ENCODE peak calls at places on chromosomes 6 and 20, in five cellular contexts. C is fibroblast of the aortic adventitia, K is hepatocyte, T is AG10803, V is epithelial cell of esophagus. A is an unnamed sample.

GRCh38 chr6:156579564-156579963 is 197.6 kb upstream of the ARID1B start:
- DNase-seq in C (no peak), K (no peak), T (no peak), V (no peak), A (no peak)

GRCh38 chr20:54648421-54649142 is 173.2 kb downstream of the DOK5 start:
- DNase-seq in C (no peak), K (no peak), T (no peak), V (no peak), A (no peak)

GRCh38 chr6:4786936-4787504 is 10.8 kb downstream of the CDYL start:
- DNase-seq in C (no peak), K (no peak), T (no peak), V (no peak), A (no peak)

GRCh38 chr6:44972710-44973109 is 355.4 kb upstream of the RUNX2 start:
- DNase-seq in C (no peak), K (no peak), T (no peak), V (no peak), A (no peak)

GRCh38 chr6:150116195-150116800 is 26.5 kb upstream of the PPP1R14C start:
- DNase-seq in C (no peak), K (no peak), T (no peak), V (peak), A (no peak)

GRCh38 chr6:64074981-64075380 is 439.4 kb downstream of the PHF3 start:
- DNase-seq in C (no peak), K (no peak), T (no peak), V (no peak), A (no peak)

GRCh38 chr6:71585472-71585871 is 296.9 kb downstream of the OGFRL1 start:
- DNase-seq in C (no peak), K (no peak), T (no peak), V (no peak), A (no peak)

GRCh38 chr6:3119040-3119723 is 671 bp downstream of the BPHL start:
- DNase-seq in C (peak), K (peak), T (peak), V (peak), A (no peak)

GRCh38 chr6:89032599-89032998 is 48.0 kb upstream of the PNRC1 start:
- DNase-seq in C (peak), K (no peak), T (no peak), V (peak), A (no peak)

GRCh38 chr20:44187763-44188709 is 1.0 kb upstream of the JPH2 start:
- DNase-seq in C (peak), K (no peak), T (peak), V (no peak), A (no peak)

GRCh38 chr20:21505810-21506530 is 7.9 kb downstream of the NKX2-2 start:
- DNase-seq in C (peak), K (peak), T (peak), V (peak), A (no peak)

GRCh38 chr6:71333700-71334099 is 45.1 kb downstream of the OGFRL1 start:
- DNase-seq in C (peak), K (peak), T (peak), V (peak), A (peak)

GRCh38 chr20:5545381-5545941 is 204.7 kb upstream of the SHLD1 start:
- DNase-seq in C (no peak), K (no peak), T (no peak), V (no peak), A (no peak)

GRCh38 chr6:36662827-36663256 is 15.7 kb upstream of the CDKN1A start:
- DNase-seq in C (no peak), K (no peak), T (no peak), V (peak), A (no peak)

GRCh38 chr6:42021847-42022754 is 28.2 kb upstream of the TAF8 start:
- DNase-seq in C (peak), K (no peak), T (no peak), V (no peak), A (no peak)

GRCh38 chr20:51532577-51533191 is 9.8 kb downstream of the NFATC2 start:
- DNase-seq in C (peak), K (no peak), T (peak), V (no peak), A (no peak)

GRCh38 chr20:63314015-63314471 is 21.1 kb downstream of the COL20A1 start:
- DNase-seq in C (no peak), K (no peak), T (no peak), V (no peak), A (no peak)

GRCh38 chr6:118103381-118104105 is 196.5 kb downstream of the SLC35F1 start:
- DNase-seq in C (no peak), K (no peak), T (no peak), V (no peak), A (no peak)

GRCh38 chr6:28589952-28590340 is 64.3 kb downstream of the GPX5 start:
- DNase-seq in C (no peak), K (peak), T (no peak), V (no peak), A (no peak)

GRCh38 chr20:51272392-51272791 is 249.5 kb upstream of the KCNG1 start:
- DNase-seq in C (peak), K (no peak), T (peak), V (peak), A (peak)

GRCh38 chr6:57313009-57313408 is 4.4 kb upstream of the PRIM2 start:
- DNase-seq in C (peak), K (no peak), T (no peak), V (no peak), A (no peak)

GRCh38 chr6:30643656-30644055 is 3.3 kb upstream of the C6orf136 start:
- DNase-seq in C (peak), K (no peak), T (no peak), V (no peak), A (no peak)

GRCh38 chr6:109347779-109348178 is 34.5 kb downstream of the CD164 start:
- DNase-seq in C (no peak), K (peak), T (no peak), V (no peak), A (no peak)

GRCh38 chr6:110329729-110330436 is 28.3 kb downstream of the METTL24 start:
- DNase-seq in C (no peak), K (peak), T (peak), V (no peak), A (no peak)

DNA sequence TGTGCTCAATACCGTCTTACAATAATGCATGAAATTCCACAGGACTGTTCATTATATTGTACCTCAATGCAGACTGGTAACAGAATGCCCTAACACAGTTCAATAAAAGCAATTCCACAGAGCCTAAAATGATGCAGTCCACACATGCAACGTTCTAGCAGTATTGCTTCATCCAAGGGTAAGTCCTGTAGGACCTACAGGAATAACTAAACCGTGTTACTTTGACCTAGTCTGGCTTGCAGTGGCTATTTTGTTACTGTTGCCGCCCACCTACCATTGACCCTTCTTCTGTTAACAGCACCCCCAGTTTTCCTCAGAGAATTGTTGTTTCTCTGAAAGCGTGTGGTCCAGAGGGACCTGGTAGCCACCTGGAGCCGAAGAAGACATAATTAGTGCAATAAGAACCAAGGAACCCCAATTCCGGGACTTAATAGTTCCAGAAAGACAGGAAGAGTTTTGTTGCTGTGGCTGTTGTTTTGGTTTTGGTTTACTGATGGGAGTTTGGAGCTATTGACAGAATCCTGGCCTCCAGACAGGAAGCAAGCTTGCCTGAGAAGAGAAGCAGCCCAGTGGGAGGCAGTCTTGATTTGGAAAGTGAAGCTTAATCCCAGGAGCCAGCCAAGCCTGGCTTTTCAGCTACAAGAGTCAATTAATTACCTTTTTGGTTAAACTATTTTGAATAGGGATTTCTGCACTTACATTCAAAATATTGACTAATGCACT is 91.3 kb downstream of the FRK start:
- DNase-seq in C (peak), K (no peak), T (no peak), V (no peak), A (no peak)
- TF ChIP-seq CTCF in C (no peak), K (no peak), T (peak), V (no peak), A (no peak)

DNA sequence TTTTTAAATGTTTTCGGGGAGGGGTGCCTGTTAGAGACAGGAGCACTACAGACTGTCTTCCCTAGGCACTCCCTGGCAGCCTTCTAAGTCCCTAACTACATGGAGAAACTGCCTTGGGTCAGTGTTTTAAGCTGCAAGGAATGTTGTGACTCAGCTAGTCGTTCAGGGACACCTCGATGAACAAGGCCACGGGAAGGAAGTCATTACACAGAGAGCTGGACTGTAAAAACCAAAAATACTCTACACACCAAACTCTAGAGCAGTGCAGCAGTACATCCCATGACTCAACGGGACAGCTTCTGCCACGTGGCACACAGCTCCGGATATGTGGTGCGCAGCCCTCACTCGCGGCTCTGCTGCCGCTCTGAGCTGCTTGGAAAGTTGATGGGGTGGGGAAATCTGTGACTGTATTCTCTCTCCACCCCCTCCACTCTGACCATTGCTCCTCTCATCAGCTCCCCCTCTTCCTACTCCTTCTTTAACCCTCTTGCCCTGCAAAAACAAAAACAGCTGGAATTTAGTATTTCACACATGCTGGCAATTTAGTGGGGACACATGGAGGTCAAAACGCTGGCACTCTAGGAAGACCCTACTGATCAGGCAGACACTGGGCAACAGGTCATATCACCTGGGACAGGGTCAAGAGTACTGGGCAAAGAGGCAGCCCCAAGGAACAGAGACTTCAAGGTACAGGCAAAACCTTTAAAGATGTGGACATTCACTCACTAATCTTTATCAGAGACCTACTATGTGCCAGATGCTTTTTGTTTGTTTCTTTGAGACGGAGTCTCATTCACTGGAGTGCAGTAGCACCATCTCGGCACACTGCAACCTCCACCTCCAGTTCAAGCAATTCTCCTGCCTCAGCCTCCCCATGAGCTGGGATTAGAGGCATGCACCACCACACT is 10.9 kb upstream of the LPIN3 start:
- DNase-seq in C (peak), K (peak), T (peak), V (peak), A (peak)
- H3K4me3 ChIP-seq in C (no peak), K (no peak), T (peak), V (no peak), A (peak)

GRCh38 chr20:38115205-38115604 is 49.9 kb downstream of the TGM2 start:
- DNase-seq in C (no peak), K (no peak), T (no peak), V (no peak), A (no peak)
- TF ChIP-seq CTCF in C (no peak), K (no peak), T (no peak), V (no peak), A (no peak)

DNA sequence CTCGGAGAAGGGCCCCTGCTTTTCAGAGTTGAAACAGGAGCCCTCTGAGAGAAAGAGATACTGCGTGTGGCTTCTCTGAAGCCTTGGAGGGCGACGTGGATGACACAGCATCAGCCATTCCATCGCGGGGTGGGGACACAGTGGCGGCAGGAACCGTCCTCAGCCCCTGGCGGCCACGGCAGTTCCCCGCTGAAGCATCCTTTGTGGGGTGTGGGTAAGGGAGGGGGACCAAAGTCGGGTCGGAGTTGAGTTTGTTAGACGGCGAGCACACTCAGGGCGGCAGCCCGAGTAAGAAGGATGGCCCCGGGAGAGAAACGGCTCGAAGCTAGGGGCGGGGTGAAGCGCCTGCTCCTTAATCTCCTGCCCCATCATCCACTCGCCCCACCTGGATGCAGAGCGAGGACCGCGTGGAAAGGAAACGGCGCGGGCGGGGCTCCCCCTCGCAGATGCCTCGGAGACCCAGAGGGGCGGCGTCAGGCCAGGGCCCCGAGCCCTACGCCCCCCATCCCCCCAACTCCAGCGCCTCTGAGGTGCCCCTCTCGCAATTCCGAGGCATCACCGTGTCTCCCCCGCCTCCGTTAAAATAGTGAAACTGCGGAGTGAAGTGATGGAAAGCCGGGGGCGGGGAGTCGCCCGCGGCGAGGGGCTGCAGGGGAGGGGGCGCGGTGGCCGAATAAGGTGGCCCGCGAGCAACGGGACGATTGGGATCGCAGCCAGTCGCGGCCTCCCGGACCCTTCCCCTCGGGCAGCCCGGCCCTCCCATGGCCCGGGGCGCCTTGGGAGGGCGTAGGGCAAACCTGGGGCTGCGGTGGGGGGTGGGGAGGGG is 796 bp upstream of the RREB1 start:
- DNase-seq in C (no peak), K (peak), T (no peak), V (peak), A (no peak)
- H3K4me3 ChIP-seq in C (peak), K (peak), T (peak), V (peak), A (peak)